ENCODE peak calls at places on chromosome 19, in five cellular contexts. X is Panc1, C is thoracic aorta, K is pancreas, D is heart left ventricle. P is an unnamed sample. For H3K4me1, the result is how much of the 10 kb centered on the place peaks cover.

GRCh38 chr19:49085868-49086232 is 599 bp downstream of the SNRNP70 start:
- DNase-seq in X (no peak), C (no peak), K (no peak), D (no peak), P (no peak)

GRCh38 chr19:55027472-55028337 is 10.4 kb downstream of the GP6 start:
- DNase-seq in X (no peak), C (no peak), K (no peak), D (no peak), P (no peak)

GRCh38 chr19:7366701-7367420 is 18.1 kb downstream of the ARHGEF18 start:
- DNase-seq in X (peak), C (no peak), K (no peak), D (no peak), P (no peak)

GRCh38 chr19:34253711-34254551 is 423 bp upstream of the GARRE1 start:
- DNase-seq in X (no peak), C (peak), K (peak), D (peak), P (peak)

GRCh38 chr19:39276740-39277139 is 8.5 kb downstream of the IFNL2 start:
- DNase-seq in X (no peak), C (no peak), K (no peak), D (no peak), P (no peak)

GRCh38 chr19:3867971-3868769 is 668 bp downstream of the ZFR2 start:
- DNase-seq in X (no peak), C (no peak), K (no peak), D (no peak), P (no peak)

GRCh38 chr19:6551607-6552450 is 21.0 kb downstream of the TNFSF9 start:
- DNase-seq in X (no peak), C (no peak), K (no peak), D (no peak), P (no peak)

GRCh38 chr19:28386080-28386869 is 826.7 kb downstream of the UQCRFS1 start:
- DNase-seq in X (no peak), C (no peak), K (no peak), D (no peak), P (no peak)

GRCh38 chr19:54696766-54697165 is 27.5 kb upstream of the KIR3DL3 start:
- DNase-seq in X (no peak), C (no peak), K (no peak), D (no peak), P (no peak)

GRCh38 chr19:16460454-16460853 is 11.3 kb downstream of the EPS15L1 start:
- DNase-seq in X (no peak), C (no peak), K (no peak), D (no peak), P (no peak)

GRCh38 chr19:14363203-14364097 is 17.8 kb upstream of the ADGRE5 start:
- DNase-seq in X (no peak), C (peak), K (no peak), D (peak), P (peak)

GRCh38 chr19:8131517-8131916 is 17.9 kb downstream of the FBN3 start:
- DNase-seq in X (no peak), C (no peak), K (no peak), D (no peak), P (no peak)

GRCh38 chr19:57280913-57281425 is 684 bp downstream of the ZNF460 start:
- DNase-seq in X (no peak), C (no peak), K (peak), D (no peak), P (no peak)

GRCh38 chr19:4267101-4267900 is 11.8 kb upstream of the SHD start:
- DNase-seq in X (peak), C (no peak), K (peak), D (peak), P (peak)

GRCh38 chr19:35274323-35274722 is 5.6 kb downstream of the USF2 start:
- DNase-seq in X (no peak), C (no peak), K (no peak), D (no peak), P (no peak)

GRCh38 chr19:5002143-5002542 is 33.2 kb downstream of the KDM4B start:
- DNase-seq in X (peak), C (no peak), K (no peak), D (no peak), P (no peak)

GRCh38 chr19:13022859-13023636 is 27.8 kb downstream of the NFIX start:
- DNase-seq in X (no peak), C (no peak), K (peak), D (peak), P (peak)

GRCh38 chr19:45179063-45179847 is 671 bp downstream of the BLOC1S3 start:
- DNase-seq in X (no peak), C (no peak), K (peak), D (peak), P (no peak)

GRCh38 chr19:42519108-42519507 is 9.2 kb downstream of the CEACAM1 start:
- DNase-seq in X (no peak), C (no peak), K (no peak), D (no peak), P (no peak)

GRCh38 chr19:15488489-15489226 is 9.4 kb upstream of the PGLYRP2 start:
- DNase-seq in X (no peak), C (no peak), K (no peak), D (no peak), P (peak)

GRCh38 chr19:43777163-43777700 is 3.5 kb downstream of the KCNN4 start:
- DNase-seq in X (no peak), C (no peak), K (no peak), D (no peak), P (no peak)

GRCh38 chr19:7238091-7238490 is 56.1 kb downstream of the INSR start:
- DNase-seq in X (no peak), C (no peak), K (no peak), D (no peak), P (no peak)

GRCh38 chr19:14366529-14366928 is 14.7 kb upstream of the ADGRE5 start:
- DNase-seq in X (no peak), C (peak), K (peak), D (peak), P (peak)

GRCh38 chr19:32800191-32800590 is 69.4 kb downstream of the SLC7A9 start:
- DNase-seq in X (no peak), C (no peak), K (no peak), D (no peak), P (no peak)

GRCh38 chr19:8585894-8586750 is 8.9 kb upstream of the MYO1F start:
- DNase-seq in X (no peak), C (no peak), K (peak), D (no peak), P (peak)

GRCh38 chr19:31706131-31706530 is 356.9 kb upstream of the TSHZ3 start:
- DNase-seq in X (no peak), C (no peak), K (no peak), D (no peak), P (no peak)

GRCh38 chr19:53892981-53893325 is 11.0 kb downstream of the PRKCG start:
- DNase-seq in X (no peak), C (no peak), K (no peak), D (no peak), P (no peak)

GRCh38 chr19:32603961-32604360 is 23.0 kb downstream of the PDCD5 start:
- DNase-seq in X (no peak), C (no peak), K (no peak), D (no peak), P (no peak)

GRCh38 chr19:7748756-7749155 is 1.4 kb upstream of the CD209 start:
- DNase-seq in X (no peak), C (no peak), K (peak), D (no peak), P (no peak)

GRCh38 chr19:45798995-45799517 is 6.4 kb upstream of the DMWD start:
- DNase-seq in X (no peak), C (no peak), K (peak), D (peak), P (peak)

GRCh38 chr19:22026687-22027086 is 15.9 kb upstream of the ZNF208 start:
- DNase-seq in X (no peak), C (no peak), K (no peak), D (no peak), P (no peak)

GRCh38 chr19:53518716-53519115 is 19.2 kb upstream of the ZNF331 start:
- DNase-seq in X (no peak), C (no peak), K (no peak), D (no peak), P (no peak)

GRCh38 chr19:42114412-42114811 is 17.8 kb downstream of the POU2F2 start:
- DNase-seq in X (no peak), C (no peak), K (peak), D (no peak), P (no peak)

GRCh38 chr19:40507892-40508291 is 41.1 kb downstream of the SPTBN4 start:
- DNase-seq in X (no peak), C (no peak), K (no peak), D (no peak), P (no peak)

GRCh38 chr19:35030257-35031071 is at the start of gene SCN1B:
- DNase-seq in X (no peak), C (no peak), K (peak), D (peak), P (peak)

GRCh38 chr19:35644987-35645679 is 3.0 kb upstream of the COX6B1 start:
- DNase-seq in X (peak), C (peak), K (peak), D (peak), P (peak)

GRCh38 chr19:48608798-48609263 is 2.3 kb downstream of the SPACA4 start:
- DNase-seq in X (no peak), C (no peak), K (no peak), D (no peak), P (no peak)

GRCh38 chr19:35797663-35798062 is 15.0 kb downstream of the PRODH2 start:
- DNase-seq in X (no peak), C (no peak), K (no peak), D (no peak), P (no peak)

GRCh38 chr19:4288091-4288777 is 9.2 kb downstream of the SHD start:
- DNase-seq in X (no peak), C (no peak), K (no peak), D (no peak), P (no peak)

DNA sequence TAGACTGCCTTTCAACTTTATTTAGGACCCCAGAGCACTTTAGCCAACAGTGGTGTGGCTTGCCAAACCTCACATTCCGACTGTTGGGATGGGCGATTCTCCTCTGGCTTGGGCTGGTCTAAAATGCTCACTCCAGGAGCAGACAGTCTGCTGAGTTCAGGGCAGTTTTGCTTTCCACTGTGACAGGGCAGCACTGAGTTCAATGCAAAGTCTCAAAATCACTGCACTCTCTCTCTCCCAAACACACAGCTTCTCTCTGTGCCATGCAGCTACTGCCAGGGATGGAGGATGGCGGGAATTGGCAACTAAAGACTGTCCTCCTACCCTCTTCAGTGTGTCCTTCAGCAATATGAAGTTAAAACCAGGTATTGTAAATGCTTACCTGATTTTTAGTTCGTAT is 13.2 kb downstream of the NAPSA start:
- DNase-seq in X (no peak), C (no peak), K (no peak), D (no peak), P (no peak)
- H3K4me1 ChIP-seq in X (under half), C (under half), K (under half), D (under half), P (under half)

GRCh38 chr19:18647371-18647767 is 10.5 kb downstream of the KLHL26 start:
- DNase-seq in X (no peak), C (no peak), K (no peak), D (no peak), P (no peak)

GRCh38 chr19:18648971-18649310 is 12.1 kb downstream of the KLHL26 start:
- DNase-seq in X (no peak), C (no peak), K (no peak), D (no peak), P (no peak)

GRCh38 chr19:18646535-18647370 is 9.9 kb downstream of the KLHL26 start:
- DNase-seq in X (no peak), C (no peak), K (no peak), D (no peak), P (no peak)

GRCh38 chr19:18649371-18650047 is 12.7 kb downstream of the KLHL26 start:
- DNase-seq in X (no peak), C (no peak), K (no peak), D (peak), P (peak)

GRCh38 chr19:18647807-18648206 is 11.0 kb downstream of the KLHL26 start:
- DNase-seq in X (no peak), C (no peak), K (no peak), D (no peak), P (no peak)
- H3K4me1 ChIP-seq in X (under half), C (half or more), K (under half), D (half or more), P (half or more)

DNA sequence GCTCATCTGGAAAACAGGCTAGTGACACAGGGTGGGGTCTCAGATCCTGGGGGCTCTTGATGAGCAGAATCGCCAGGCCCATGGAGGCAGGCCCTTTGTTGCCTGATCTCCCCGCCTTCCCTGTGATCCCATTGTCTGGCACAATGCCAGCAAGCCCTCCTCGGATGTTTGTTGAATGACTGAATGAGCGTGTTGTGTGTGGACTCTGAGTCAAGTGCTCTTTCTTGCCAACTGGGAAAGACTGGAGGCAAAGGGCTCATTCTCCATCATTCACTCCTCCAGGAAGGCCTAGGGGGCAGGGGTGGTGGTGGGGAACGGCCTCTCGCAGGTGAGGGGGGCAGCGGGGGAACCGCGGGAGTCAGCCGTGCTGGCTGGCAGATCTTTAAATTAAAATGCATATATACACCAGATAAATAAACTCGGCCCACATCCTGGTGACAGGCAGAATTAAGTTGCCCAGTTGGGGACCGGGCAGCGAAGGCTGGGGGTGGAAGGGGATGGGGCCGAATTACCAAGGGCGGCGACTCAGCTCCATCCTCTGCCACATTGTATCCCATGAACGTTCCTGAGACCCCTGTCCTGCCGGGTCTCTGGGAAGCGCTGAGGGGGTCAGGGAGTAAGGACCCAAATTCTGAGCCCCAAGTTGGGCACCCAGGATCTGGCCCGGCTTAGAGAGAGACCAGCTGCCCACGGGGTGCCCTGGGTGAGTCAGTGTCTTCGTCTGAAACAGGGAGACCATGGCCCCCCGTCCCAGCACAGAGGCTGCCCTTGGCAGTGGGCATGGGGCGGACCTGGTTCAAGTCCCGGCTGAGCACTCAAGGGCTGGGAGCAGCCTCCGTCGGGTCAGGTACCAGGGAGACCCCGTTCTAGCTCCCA is 24.5 kb downstream of the EFNA2 start:
- DNase-seq in X (no peak), C (no peak), K (no peak), D (no peak), P (no peak)
- H3K4me1 ChIP-seq in X (under half), C (under half), K (under half), D (under half), P (under half)

GRCh38 chr19:18342090-18342632 is 1.8 kb downstream of the PGPEP1 start:
- DNase-seq in X (no peak), C (no peak), K (no peak), D (no peak), P (no peak)
- H3K4me1 ChIP-seq in X (under half), C (under half), K (under half), D (under half), P (under half)